ENCODE peak calls at places on chromosomes 5 and 9, in seven cellular contexts. One of them, this sample, is unnamed.

GRCh38 chr5:113202904-113203716 is 226.5 kb downstream of the DCP2 start:
- DNase-seq in GM18507: no peak
- DNase-seq in anterior cingulate cortex: no peak
- DNase-seq in AG09309: no peak
- DNase-seq in CD4-positive, CD25-positive, alpha-beta regulatory T cell: no peak
- DNase-seq in fibroblast of mammary gland: peak
- DNase-seq in BE2C: peak
- DNase-seq in this sample: no peak

GRCh38 chr9:22148876-22149637 is 140.0 kb upstream of the CDKN2B start:
- DNase-seq in GM18507: no peak
- DNase-seq in anterior cingulate cortex: no peak
- DNase-seq in AG09309: no peak
- DNase-seq in CD4-positive, CD25-positive, alpha-beta regulatory T cell: no peak
- DNase-seq in fibroblast of mammary gland: peak
- DNase-seq in BE2C: no peak
- DNase-seq in this sample: no peak

GRCh38 chr5:155052532-155052931 is 39.0 kb downstream of the KIF4B start:
- DNase-seq in GM18507: no peak
- DNase-seq in anterior cingulate cortex: no peak
- DNase-seq in AG09309: no peak
- DNase-seq in CD4-positive, CD25-positive, alpha-beta regulatory T cell: no peak
- DNase-seq in fibroblast of mammary gland: no peak
- DNase-seq in BE2C: no peak
- DNase-seq in this sample: no peak

GRCh38 chr9:27165670-27166069 is 56.6 kb downstream of the TEK start:
- DNase-seq in GM18507: no peak
- DNase-seq in anterior cingulate cortex: no peak
- DNase-seq in AG09309: no peak
- DNase-seq in CD4-positive, CD25-positive, alpha-beta regulatory T cell: no peak
- DNase-seq in fibroblast of mammary gland: no peak
- DNase-seq in BE2C: no peak
- DNase-seq in this sample: no peak

GRCh38 chr5:122183795-122184185 is 54.4 kb downstream of the ZNF474 start:
- DNase-seq in GM18507: no peak
- DNase-seq in anterior cingulate cortex: no peak
- DNase-seq in AG09309: no peak
- DNase-seq in CD4-positive, CD25-positive, alpha-beta regulatory T cell: no peak
- DNase-seq in fibroblast of mammary gland: no peak
- DNase-seq in BE2C: no peak
- DNase-seq in this sample: no peak

GRCh38 chr5:82365744-82366228 is 87.6 kb upstream of the RPS23 start:
- DNase-seq in GM18507: no peak
- DNase-seq in anterior cingulate cortex: no peak
- DNase-seq in AG09309: no peak
- DNase-seq in CD4-positive, CD25-positive, alpha-beta regulatory T cell: no peak
- DNase-seq in fibroblast of mammary gland: peak
- DNase-seq in BE2C: no peak
- DNase-seq in this sample: no peak

GRCh38 chr9:134653259-134654009 is 11.8 kb downstream of the COL5A1 start:
- DNase-seq in GM18507: no peak
- DNase-seq in anterior cingulate cortex: no peak
- DNase-seq in AG09309: no peak
- DNase-seq in CD4-positive, CD25-positive, alpha-beta regulatory T cell: no peak
- DNase-seq in fibroblast of mammary gland: no peak
- DNase-seq in BE2C: no peak
- DNase-seq in this sample: no peak

GRCh38 chr9:23702311-23702922 is 123.6 kb downstream of the ELAVL2 start:
- DNase-seq in GM18507: no peak
- DNase-seq in anterior cingulate cortex: no peak
- DNase-seq in AG09309: no peak
- DNase-seq in CD4-positive, CD25-positive, alpha-beta regulatory T cell: no peak
- DNase-seq in fibroblast of mammary gland: no peak
- DNase-seq in BE2C: no peak
- DNase-seq in this sample: no peak

GRCh38 chr5:167050568-167051214 is 1240.8 kb upstream of the WWC1 start:
- DNase-seq in GM18507: no peak
- DNase-seq in anterior cingulate cortex: no peak
- DNase-seq in AG09309: no peak
- DNase-seq in CD4-positive, CD25-positive, alpha-beta regulatory T cell: no peak
- DNase-seq in fibroblast of mammary gland: peak
- DNase-seq in BE2C: peak
- DNase-seq in this sample: no peak

GRCh38 chr5:55935371-55935770 is 59.4 kb downstream of the IL6ST start:
- DNase-seq in GM18507: no peak
- DNase-seq in anterior cingulate cortex: no peak
- DNase-seq in AG09309: no peak
- DNase-seq in CD4-positive, CD25-positive, alpha-beta regulatory T cell: no peak
- DNase-seq in fibroblast of mammary gland: no peak
- DNase-seq in BE2C: no peak
- DNase-seq in this sample: no peak

GRCh38 chr5:1743769-1744085 is 55.9 kb downstream of the MRPL36 start:
- DNase-seq in GM18507: no peak
- DNase-seq in anterior cingulate cortex: no peak
- DNase-seq in AG09309: no peak
- DNase-seq in CD4-positive, CD25-positive, alpha-beta regulatory T cell: no peak
- DNase-seq in fibroblast of mammary gland: no peak
- DNase-seq in BE2C: no peak
- DNase-seq in this sample: no peak

GRCh38 chr5:43422143-43422542 is 10.0 kb upstream of the CCL28 start:
- DNase-seq in GM18507: no peak
- DNase-seq in anterior cingulate cortex: no peak
- DNase-seq in AG09309: no peak
- DNase-seq in CD4-positive, CD25-positive, alpha-beta regulatory T cell: no peak
- DNase-seq in fibroblast of mammary gland: peak
- DNase-seq in BE2C: no peak
- DNase-seq in this sample: no peak

GRCh38 chr5:154648706-154649105 is 106.5 kb upstream of the LARP1 start:
- DNase-seq in GM18507: no peak
- DNase-seq in anterior cingulate cortex: no peak
- DNase-seq in AG09309: no peak
- DNase-seq in CD4-positive, CD25-positive, alpha-beta regulatory T cell: no peak
- DNase-seq in fibroblast of mammary gland: peak
- DNase-seq in BE2C: no peak
- DNase-seq in this sample: no peak

GRCh38 chr5:52799358-52799982 is 11.8 kb downstream of the ITGA1 start:
- DNase-seq in GM18507: no peak
- DNase-seq in anterior cingulate cortex: no peak
- DNase-seq in AG09309: peak
- DNase-seq in CD4-positive, CD25-positive, alpha-beta regulatory T cell: no peak
- DNase-seq in fibroblast of mammary gland: peak
- DNase-seq in BE2C: peak
- DNase-seq in this sample: no peak

GRCh38 chr9:12801663-12802062 is 26.8 kb downstream of the LURAP1L start:
- DNase-seq in GM18507: no peak
- DNase-seq in anterior cingulate cortex: no peak
- DNase-seq in AG09309: no peak
- DNase-seq in CD4-positive, CD25-positive, alpha-beta regulatory T cell: no peak
- DNase-seq in fibroblast of mammary gland: no peak
- DNase-seq in BE2C: no peak
- DNase-seq in this sample: no peak

GRCh38 chr9:113709721-113710120 is 166.4 kb upstream of the ZNF618 start:
- DNase-seq in GM18507: no peak
- DNase-seq in anterior cingulate cortex: no peak
- DNase-seq in AG09309: no peak
- DNase-seq in CD4-positive, CD25-positive, alpha-beta regulatory T cell: no peak
- DNase-seq in fibroblast of mammary gland: no peak
- DNase-seq in BE2C: no peak
- DNase-seq in this sample: no peak

GRCh38 chr5:159448-160172 is 31.7 kb upstream of the LRRC14B start:
- DNase-seq in GM18507: no peak
- DNase-seq in anterior cingulate cortex: no peak
- DNase-seq in AG09309: no peak
- DNase-seq in CD4-positive, CD25-positive, alpha-beta regulatory T cell: no peak
- DNase-seq in fibroblast of mammary gland: peak
- DNase-seq in BE2C: peak
- DNase-seq in this sample: no peak

GRCh38 chr5:105952875-105953274 is 1717.9 kb downstream of the EFNA5 start:
- DNase-seq in GM18507: no peak
- DNase-seq in anterior cingulate cortex: no peak
- DNase-seq in AG09309: no peak
- DNase-seq in CD4-positive, CD25-positive, alpha-beta regulatory T cell: no peak
- DNase-seq in fibroblast of mammary gland: peak
- DNase-seq in BE2C: peak
- DNase-seq in this sample: no peak

GRCh38 chr9:133793471-133793870 is 55.3 kb upstream of the SARDH start:
- DNase-seq in GM18507: no peak
- DNase-seq in anterior cingulate cortex: no peak
- DNase-seq in AG09309: no peak
- DNase-seq in CD4-positive, CD25-positive, alpha-beta regulatory T cell: no peak
- DNase-seq in fibroblast of mammary gland: no peak
- DNase-seq in BE2C: no peak
- DNase-seq in this sample: no peak